ENCODE peak calls at places on chromosomes 2 and 18, in six cellular contexts. S, D, X, L, I and H are unnamed samples.

GRCh38 chr2:33848486-33848885 is 249.4 kb upstream of the FAM98A start:
- DNase-seq in S (no peak), D (no peak), L (no peak), I (no peak), X (no peak), H (no peak)

GRCh38 chr2:71462641-71463341 is 9.4 kb downstream of the DYSF start:
- DNase-seq in X (peak), L (no peak), I (no peak), S (no peak), D (no peak), H (no peak)

GRCh38 chr2:21067863-21068537 is 24.1 kb upstream of the APOB start:
- DNase-seq in S (no peak), X (no peak), I (no peak), L (no peak), D (no peak), H (no peak)

GRCh38 chr2:108965540-108966299 is 23.3 kb downstream of the EDAR start:
- DNase-seq in X (no peak), I (no peak), L (no peak), D (no peak), S (no peak), H (no peak)

GRCh38 chr2:219175486-219175885 is 1.2 kb downstream of the CNPPD1 start:
- DNase-seq in D (no peak), L (no peak), I (no peak), X (no peak), S (no peak), H (no peak)

GRCh38 chr2:117702098-117702497 is 112.4 kb upstream of the DDX18 start:
- DNase-seq in S (no peak), L (no peak), I (no peak), D (no peak), X (no peak), H (no peak)

GRCh38 chr2:212536385-212537310 is 2.0 kb downstream of the ERBB4 start:
- DNase-seq in I (no peak), S (no peak), D (no peak), L (peak), X (peak), H (peak)

GRCh38 chr2:88307817-88308216 is 137.7 kb downstream of the THNSL2 start:
- DNase-seq in L (no peak), X (no peak), D (no peak), S (no peak), I (no peak), H (peak)

GRCh38 chr2:105127288-105127915 is 89.5 kb downstream of the MRPS9 start:
- DNase-seq in S (no peak), D (no peak), X (no peak), I (no peak), L (no peak), H (no peak)

GRCh38 chr18:38807915-38808314 is 1242.3 kb upstream of the CELF4 start:
- DNase-seq in L (no peak), X (no peak), I (no peak), S (no peak), D (no peak), H (no peak)

GRCh38 chr2:68809324-68810240 is 61.6 kb downstream of the BMP10 start:
- DNase-seq in S (no peak), X (no peak), L (no peak), I (no peak), D (no peak), H (no peak)

GRCh38 chr2:119292226-119292625 is 68.6 kb downstream of the STEAP3 start:
- DNase-seq in L (no peak), D (no peak), I (no peak), X (no peak), S (peak), H (no peak)

GRCh38 chr2:24080721-24081120 is 3.9 kb downstream of the TP53I3 start:
- DNase-seq in S (no peak), L (no peak), I (no peak), X (no peak), D (peak), H (peak)